ENCODE peak calls at places on chromosome 14, in six cellular contexts. W is ovary, Q is GM12878, F is HepG2, B is stomach, Y is transverse colon. P is an unnamed sample. For H3K4me1, the result is how much of the 10 kb centered on the place peaks cover.

GRCh38 chr14:23727566-23728335 is 91.6 kb downstream of the DHRS2 start:
- DNase-seq in B (no peak), Y (no peak), W (no peak), F (peak), Q (no peak), P (no peak)

GRCh38 chr14:78071016-78071549 is 99.1 kb upstream of the NRXN3 start:
- DNase-seq in W (no peak), F (no peak), Q (no peak), Y (no peak), B (no peak), P (no peak)

GRCh38 chr14:58824106-58824505 is 186.3 kb downstream of the DACT1 start:
- DNase-seq in W (no peak), F (no peak), Y (no peak), B (no peak), Q (no peak), P (no peak)

GRCh38 chr14:21070083-21070609 is at the start of gene ARHGEF40:
- DNase-seq in W (no peak), Y (peak), Q (no peak), B (peak), F (no peak), P (peak)

GRCh38 chr14:57962293-57962996 is 96.6 kb upstream of the SLC35F4 start:
- DNase-seq in B (no peak), Y (no peak), Q (no peak), F (no peak), W (peak), P (no peak)

GRCh38 chr14:34465069-34465859 is 3.2 kb upstream of the SPTSSA start:
- DNase-seq in Q (no peak), F (peak), W (no peak), Y (no peak), B (no peak), P (no peak)

GRCh38 chr14:103095210-103095778 is 769 bp downstream of the EXOC3L4 start:
- DNase-seq in F (no peak), Y (peak), B (no peak), W (no peak), Q (no peak), P (no peak)

GRCh38 chr14:50225067-50225973 is 6.1 kb downstream of the SOS2 start:
- DNase-seq in Y (no peak), Q (no peak), B (no peak), F (peak), W (no peak), P (peak)

GRCh38 chr14:86787782-86788181 is 1205.2 kb downstream of the GALC start:
- DNase-seq in Q (no peak), Y (no peak), F (no peak), W (no peak), B (no peak), P (no peak)

GRCh38 chr14:97264516-97265230 is 467.5 kb downstream of the VRK1 start:
- DNase-seq in B (no peak), W (no peak), Y (no peak), F (no peak), Q (no peak), P (no peak)

GRCh38 chr14:35236806-35237205 is 55.4 kb upstream of the PSMA6 start:
- DNase-seq in W (no peak), Y (no peak), B (no peak), F (no peak), Q (no peak), P (no peak)

GRCh38 chr14:68140111-68140741 is 320.6 kb downstream of the RAD51B start:
- DNase-seq in B (peak), Y (peak), W (peak), F (peak), Q (no peak), P (peak)

GRCh38 chr14:73295198-73295796 is 58.0 kb downstream of the PAPLN start:
- DNase-seq in F (peak), W (no peak), Q (no peak), Y (no peak), B (no peak), P (no peak)

GRCh38 chr14:71331393-71331792 is 424.1 kb downstream of the PCNX1 start:
- DNase-seq in Q (no peak), B (no peak), F (no peak), W (no peak), Y (no peak), P (no peak)

GRCh38 chr14:24612186-24612585 is 2.7 kb upstream of the GZMH start:
- DNase-seq in W (no peak), B (no peak), Q (no peak), Y (no peak), F (peak), P (no peak)

GRCh38 chr14:45085004-45085403 is 1.1 kb downstream of the PRPF39 start:
- DNase-seq in Y (no peak), Q (no peak), W (no peak), B (no peak), F (peak), P (no peak)

GRCh38 chr14:54192610-54193009 is 204.2 kb upstream of the CDKN3 start:
- DNase-seq in B (no peak), F (no peak), Q (no peak), Y (no peak), W (no peak), P (no peak)

GRCh38 chr14:92040431-92041040 is 677 bp upstream of the TRIP11 start:
- DNase-seq in W (no peak), F (peak), B (peak), Q (peak), Y (peak), P (no peak)

GRCh38 chr14:52059614-52060013 is 9.2 kb downstream of the NID2 start:
- DNase-seq in Q (no peak), W (no peak), B (no peak), Y (no peak), F (no peak), P (no peak)

GRCh38 chr14:105987563-105987962 is 461.2 kb downstream of the TMEM121 start:
- DNase-seq in B (no peak), Y (no peak), F (no peak), Q (no peak), W (no peak), P (no peak)

GRCh38 chr14:53701108-53701875 is 255.3 kb downstream of the BMP4 start:
- DNase-seq in B (no peak), W (no peak), Q (peak), Y (no peak), F (no peak), P (no peak)

DNA sequence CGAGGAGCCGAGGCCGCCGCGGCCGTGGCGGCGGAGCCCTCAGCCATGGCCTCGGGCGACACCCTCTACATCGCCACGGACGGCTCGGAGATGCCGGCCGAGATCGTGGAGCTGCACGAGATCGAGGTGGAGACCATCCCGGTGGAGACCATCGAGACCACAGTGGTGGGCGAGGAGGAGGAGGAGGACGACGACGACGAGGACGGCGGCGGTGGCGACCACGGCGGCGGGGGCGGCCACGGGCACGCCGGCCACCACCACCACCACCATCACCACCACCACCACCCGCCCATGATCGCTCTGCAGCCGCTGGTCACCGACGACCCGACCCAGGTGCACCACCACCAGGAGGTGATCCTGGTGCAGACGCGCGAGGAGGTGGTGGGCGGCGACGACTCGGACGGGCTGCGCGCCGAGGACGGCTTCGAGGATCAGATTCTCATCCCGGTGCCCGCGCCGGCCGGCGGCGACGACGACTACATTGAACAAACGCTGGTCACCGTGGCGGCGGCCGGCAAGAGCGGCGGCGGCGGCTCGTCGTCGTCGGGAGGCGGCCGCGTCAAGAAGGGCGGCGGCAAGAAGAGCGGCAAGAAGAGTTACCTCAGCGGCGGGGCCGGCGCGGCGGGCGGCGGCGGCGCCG is 376 bp downstream of the YY1 start:
- DNase-seq in B (no peak), Y (peak), W (peak), F (no peak), Q (no peak), P (peak)
- H3K4me1 ChIP-seq in B (half or more), Y (under half), W (under half), F (half or more), Q (under half), P (under half)

GRCh38 chr14:22493753-22494152 is 95.3 kb downstream of the DAD1 start:
- DNase-seq in B (no peak), Y (no peak), Q (no peak), W (no peak), F (no peak), P (no peak)

GRCh38 chr14:22493143-22493542 is 95.9 kb downstream of the DAD1 start:
- DNase-seq in B (no peak), Y (no peak), F (no peak), W (no peak), Q (no peak), P (no peak)

GRCh38 chr14:22492601-22493000 is 96.4 kb downstream of the DAD1 start:
- DNase-seq in Y (no peak), W (no peak), F (no peak), B (no peak), Q (no peak), P (no peak)

GRCh38 chr14:22489957-22490950 is 98.8 kb downstream of the DAD1 start:
- DNase-seq in B (no peak), Q (no peak), Y (no peak), W (no peak), F (no peak), P (no peak)

DNA sequence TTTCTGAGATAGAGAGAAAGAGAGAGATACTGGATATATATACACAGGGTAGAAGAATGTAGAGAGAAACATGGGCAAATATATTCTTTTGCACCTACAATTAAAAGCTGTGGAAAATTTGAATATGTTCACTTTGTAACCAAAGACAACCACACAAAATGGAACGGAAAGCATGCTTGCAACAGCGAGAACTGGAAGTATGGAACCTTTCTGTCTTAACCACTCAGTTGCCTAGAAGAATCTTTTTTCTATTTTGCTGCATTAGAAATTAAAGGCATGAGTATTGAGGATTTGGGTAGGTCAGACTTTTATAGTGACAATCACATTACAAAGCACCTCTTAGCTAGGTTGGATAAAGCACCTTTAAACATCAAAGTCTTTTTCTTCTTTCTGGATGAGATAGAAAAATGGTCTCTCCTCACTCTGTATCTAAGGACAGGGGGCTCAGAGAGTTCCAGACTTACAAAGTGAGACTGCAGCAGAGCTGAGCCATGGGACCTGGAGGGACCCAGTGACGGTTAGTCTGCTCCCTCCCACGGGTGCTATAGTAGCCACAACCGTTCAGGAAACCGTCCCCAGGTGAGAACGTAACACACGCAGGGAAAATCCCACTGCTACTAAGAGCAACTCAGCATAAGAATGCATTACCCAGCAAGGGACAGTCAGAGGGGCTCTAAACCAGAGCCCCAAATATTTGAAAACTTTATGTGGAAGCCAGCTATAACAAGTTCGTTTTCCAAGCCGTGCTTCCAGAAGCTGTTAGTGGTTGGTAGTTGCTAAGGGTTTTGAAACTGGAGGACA is 97.1 kb downstream of the DAD1 start:
- DNase-seq in F (no peak), W (no peak), Y (no peak), B (no peak), Q (no peak), P (no peak)
- H3K4me3 ChIP-seq in F (no peak), W (no peak), Y (no peak), B (no peak), Q (peak), P (no peak)

DNA sequence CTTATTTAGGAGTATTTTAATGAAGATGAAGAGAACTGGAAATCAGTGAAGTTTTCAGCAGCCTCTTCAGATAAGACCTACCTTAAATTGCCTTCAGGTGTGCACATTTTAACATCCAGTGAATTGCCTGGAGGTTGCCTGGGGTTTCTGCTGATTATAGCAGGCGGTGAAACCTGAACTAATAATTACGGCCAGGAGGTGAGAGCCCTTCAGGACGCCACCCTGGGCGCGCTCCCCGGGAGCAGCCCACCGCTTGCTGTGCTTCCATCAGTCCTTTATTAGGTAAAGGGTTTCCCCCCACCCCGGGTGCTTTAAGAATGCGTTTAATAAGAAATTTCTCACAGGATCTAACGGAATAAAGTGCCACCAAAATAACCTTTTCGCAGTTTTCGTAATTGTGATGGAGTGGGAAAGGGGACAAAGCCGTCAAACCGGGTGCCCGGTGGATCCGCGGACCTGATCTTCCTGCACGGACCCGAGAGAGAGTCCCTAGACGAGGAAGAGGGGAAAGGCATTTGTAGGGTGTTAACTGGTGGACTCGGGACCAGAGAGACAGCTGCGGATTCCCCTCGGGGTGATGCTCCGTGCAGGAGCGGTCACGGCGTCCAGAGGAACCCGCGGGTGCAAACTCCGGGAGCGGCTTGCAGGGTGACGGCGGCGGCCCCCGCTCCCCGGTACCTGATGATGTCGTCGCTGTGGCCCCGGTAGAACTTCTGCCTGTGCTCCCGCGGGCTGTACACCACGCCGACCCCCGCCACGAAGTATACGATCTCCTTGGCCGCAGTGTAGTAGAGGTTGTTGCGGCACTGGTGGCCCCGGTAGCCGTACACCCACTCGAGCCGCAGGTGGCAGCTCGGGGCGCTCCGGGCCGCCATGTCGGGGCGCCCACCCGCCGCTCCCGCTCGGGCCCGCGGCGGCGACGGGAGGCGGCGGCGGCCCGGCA is 853 bp downstream of the EML5 start:
- DNase-seq in F (no peak), Q (no peak), W (peak), B (peak), Y (peak), P (no peak)
- TF ChIP-seq EP300 in F (no peak), Q (no peak), W (no peak), B (no peak), Y (no peak), P (no peak)

GRCh38 chr14:38724621-38725020 is 378.4 kb downstream of the SEC23A start:
- DNase-seq in Y (no peak), W (no peak), F (no peak), B (no peak), Q (no peak), P (no peak)
- H3K4me1 ChIP-seq in Y (under half), W (under half), F (under half), B (under half), Q (under half), P (under half)

DNA sequence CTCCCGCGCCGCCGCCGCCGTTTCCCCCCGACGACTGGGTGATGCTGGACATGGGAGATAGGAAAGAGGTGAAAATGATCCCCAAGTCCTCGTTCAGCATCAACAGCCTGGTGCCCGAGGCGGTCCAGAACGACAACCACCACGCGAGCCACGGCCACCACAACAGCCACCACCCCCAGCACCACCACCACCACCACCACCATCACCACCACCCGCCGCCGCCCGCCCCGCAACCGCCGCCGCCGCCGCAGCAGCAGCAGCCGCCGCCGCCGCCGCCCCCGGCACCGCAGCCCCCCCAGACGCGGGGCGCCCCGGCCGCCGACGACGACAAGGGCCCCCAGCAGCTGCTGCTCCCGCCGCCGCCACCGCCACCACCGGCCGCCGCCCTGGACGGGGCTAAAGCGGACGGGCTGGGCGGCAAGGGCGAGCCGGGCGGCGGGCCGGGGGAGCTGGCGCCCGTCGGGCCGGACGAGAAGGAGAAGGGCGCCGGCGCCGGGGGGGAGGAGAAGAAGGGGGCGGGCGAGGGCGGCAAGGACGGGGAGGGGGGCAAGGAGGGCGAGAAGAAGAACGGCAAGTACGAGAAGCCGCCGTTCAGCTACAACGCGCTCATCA is 758 bp downstream of the FOXG1 start:
- DNase-seq in Q (no peak), F (no peak), Y (no peak), W (no peak), B (no peak), P (no peak)
- H3K4me3 ChIP-seq in Q (no peak), F (no peak), Y (no peak), W (no peak), B (no peak), P (peak)

GRCh38 chr14:100782516-100783320 is 43.2 kb upstream of the MEG3 start:
- DNase-seq in Q (no peak), W (no peak), Y (no peak), F (peak), B (no peak), P (no peak)
- TF ChIP-seq EP300 in Q (no peak), W (no peak), Y (no peak), F (no peak), B (no peak), P (no peak)

GRCh38 chr14:30572237-30572636 is 13.3 kb downstream of the G2E3 start:
- DNase-seq in W (no peak), Q (no peak), Y (no peak), B (no peak), F (no peak), P (no peak)

GRCh38 chr14:30569903-30570226 is 10.9 kb downstream of the G2E3 start:
- DNase-seq in W (no peak), Q (no peak), Y (no peak), F (no peak), B (no peak), P (no peak)

GRCh38 chr14:30573203-30573814 is 14.4 kb downstream of the G2E3 start:
- DNase-seq in W (no peak), Y (no peak), Q (no peak), F (no peak), B (no peak), P (no peak)

GRCh38 chr14:30572771-30573170 is 13.8 kb downstream of the G2E3 start:
- DNase-seq in Y (no peak), W (no peak), Q (no peak), F (no peak), B (no peak), P (no peak)

DNA sequence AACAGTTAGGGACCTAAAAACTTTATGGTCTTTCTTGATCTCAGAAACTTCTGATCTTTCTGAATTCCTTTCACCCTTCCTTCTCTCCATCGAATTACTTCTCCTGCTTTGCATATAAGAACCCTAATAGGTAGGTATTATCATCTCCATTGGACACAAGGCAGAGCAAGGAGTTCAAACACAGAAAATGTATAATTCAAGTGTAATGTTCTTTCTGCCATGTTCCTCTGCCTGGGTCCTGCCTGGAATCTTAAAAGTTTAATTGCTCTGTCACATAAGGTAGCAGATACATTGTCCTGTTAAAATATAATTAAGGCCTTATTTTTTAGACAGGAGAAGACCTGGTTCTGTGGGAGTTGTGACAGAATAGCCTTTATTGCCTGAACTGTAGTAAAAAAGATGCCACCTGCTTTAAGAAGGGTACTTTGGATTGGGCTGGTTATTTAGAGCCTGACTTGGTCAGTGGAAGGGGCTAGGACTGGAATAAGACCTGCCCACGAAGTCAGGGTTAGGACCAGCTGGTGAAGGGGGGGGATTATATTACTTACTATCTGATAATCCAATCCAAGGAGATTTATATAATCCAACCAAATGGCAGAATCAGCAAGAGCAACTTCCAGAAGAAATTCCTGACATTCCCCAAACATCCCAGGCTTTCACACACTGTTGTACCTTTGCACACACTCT is 10.4 kb downstream of the G2E3 start:
- DNase-seq in Q (no peak), W (no peak), B (no peak), Y (no peak), F (peak), P (no peak)
- H3K4me1 ChIP-seq in Q (under half), W (under half), B (under half), Y (under half), F (under half), P (under half)

GRCh38 chr14:95483843-95484165 is 32.6 kb downstream of the SYNE3 start:
- DNase-seq in B (no peak), F (no peak), W (no peak), Y (no peak), Q (no peak), P (no peak)
- H3K4me3 ChIP-seq in B (no peak), F (no peak), W (no peak), Y (no peak), Q (no peak), P (no peak)

GRCh38 chr14:32426596-32427408 is 97.7 kb downstream of the AKAP6 start:
- DNase-seq in B (no peak), Y (no peak), F (no peak), W (no peak), Q (no peak), P (no peak)
- TF ChIP-seq EP300 in B (no peak), Y (no peak), F (no peak), W (no peak), Q (no peak), P (no peak)